ENCODE peak calls at places on chromosomes 4 and X, in five cellular contexts. L is GM12864, U is nephron progenitor cell, V is left ventricle myocardium inferior, D is AG09319. O is an unnamed sample.
A peak's percentile ranks its signal among the peaks of the same experiment; 100 is the strongest.

GRCh38 chr4:108512615-108513505 is 107.5 kb upstream of the RPL34 start:
- DNase-seq in L (no peak), U (peak; percentile 62), V (peak; percentile 14), D (peak; percentile 16), O (no peak)

GRCh38 chrX:150889131-150889530 is 9.3 kb downstream of the CD99L2 start:
- DNase-seq in L (no peak), U (no peak), V (no peak), D (no peak), O (no peak)

GRCh38 chr4:3706111-3706511 is 60.1 kb upstream of the ADRA2C start:
- DNase-seq in L (no peak), U (peak; percentile 1), V (peak; percentile 4), D (no peak), O (no peak)

GRCh38 chr4:14254252-14254651 is 626.7 kb upstream of the BOD1L1 start:
- DNase-seq in L (no peak), U (peak; percentile 34), V (peak; percentile 19), D (no peak), O (peak; percentile 4)

GRCh38 chr4:83074086-83074704 is 39.2 kb downstream of the COPS4 start:
- DNase-seq in L (peak; percentile 94), U (peak; percentile 30), V (no peak), D (peak; percentile 73), O (peak; percentile 37)

GRCh38 chrX:43333543-43333942 is 322.6 kb upstream of the MAOA start:
- DNase-seq in L (no peak), U (no peak), V (no peak), D (no peak), O (no peak)

GRCh38 chr4:110510955-110511544 is 35.1 kb downstream of the ENPEP start:
- DNase-seq in L (peak; percentile 37), U (peak; percentile 10), V (no peak), D (no peak), O (peak; percentile 26)

GRCh38 chr4:818106-818921 is 7.6 kb downstream of the CPLX1 start:
- DNase-seq in L (no peak), U (no peak), V (no peak), D (no peak), O (no peak)

GRCh38 chrX:14697453-14697852 is 168.1 kb downstream of the GLRA2 start:
- DNase-seq in L (no peak), U (peak; percentile 39), V (no peak), D (no peak), O (no peak)

GRCh38 chr4:184100297-184100885 is 117.3 kb downstream of the ENPP6 start:
- DNase-seq in L (no peak), U (peak; percentile 77), V (peak; percentile 72), D (no peak), O (no peak)

GRCh38 chr4:116881077-116881476 is 204.3 kb downstream of the TRAM1L1 start:
- DNase-seq in L (no peak), U (no peak), V (no peak), D (no peak), O (no peak)

GRCh38 chr4:46274717-46275116 is 115.2 kb downstream of the GABRA2 start:
- DNase-seq in L (no peak), U (no peak), V (no peak), D (no peak), O (no peak)

GRCh38 chr4:153465583-153465921 is 608 bp upstream of the TMEM131L start:
- DNase-seq in L (no peak), U (peak; percentile 45), V (peak; percentile 51), D (no peak), O (no peak)

GRCh38 chr4:169665039-169665732 is 44.8 kb downstream of the CLCN3 start:
- DNase-seq in L (no peak), U (no peak), V (no peak), D (no peak), O (no peak)

GRCh38 chr4:150960818-150961217 is 54.3 kb downstream of the LRBA start:
- DNase-seq in L (no peak), U (no peak), V (no peak), D (no peak), O (peak; percentile 21)

GRCh38 chrX:35150052-35150451 is 207.5 kb downstream of the FAM47B start:
- DNase-seq in L (no peak), U (no peak), V (no peak), D (no peak), O (no peak)

GRCh38 chr4:152508818-152509217 is 27.1 kb downstream of the FBXW7 start:
- DNase-seq in L (no peak), U (no peak), V (no peak), D (no peak), O (no peak)

GRCh38 chrX:103681443-103681842 is 5.1 kb downstream of the MORF4L2 start:
- DNase-seq in L (no peak), U (no peak), V (no peak), D (no peak), O (no peak)

GRCh38 chr4:173046818-173047217 is 121.8 kb upstream of the GALNT7 start:
- DNase-seq in L (no peak), U (peak; percentile 59), V (no peak), D (no peak), O (no peak)

GRCh38 chrX:17744896-17745523 is 7.7 kb downstream of the SCML1 start:
- DNase-seq in L (no peak), U (no peak), V (no peak), D (no peak), O (no peak)

GRCh38 chr4:48139688-48140087 is 5.6 kb upstream of the TXK start:
- DNase-seq in L (no peak), U (no peak), V (no peak), D (no peak), O (no peak)

GRCh38 chr4:18033111-18034085 is 11.8 kb upstream of the LCORL start:
- DNase-seq in L (no peak), U (no peak), V (no peak), D (no peak), O (no peak)

GRCh38 chrX:47587091-47587891 is 5.1 kb downstream of the TIMP1 start:
- DNase-seq in L (no peak), U (no peak), V (no peak), D (no peak), O (no peak)

GRCh38 chrX:47583240-47583861 is 1.1 kb downstream of the TIMP1 start:
- DNase-seq in L (no peak), U (no peak), V (no peak), D (no peak), O (no peak)

GRCh38 chrX:47584714-47585113 is 2.5 kb downstream of the TIMP1 start:
- DNase-seq in L (no peak), U (no peak), V (no peak), D (no peak), O (no peak)

GRCh38 chrX:47586043-47586787 is 4.0 kb downstream of the TIMP1 start:
- DNase-seq in L (no peak), U (no peak), V (no peak), D (no peak), O (no peak)

DNA sequence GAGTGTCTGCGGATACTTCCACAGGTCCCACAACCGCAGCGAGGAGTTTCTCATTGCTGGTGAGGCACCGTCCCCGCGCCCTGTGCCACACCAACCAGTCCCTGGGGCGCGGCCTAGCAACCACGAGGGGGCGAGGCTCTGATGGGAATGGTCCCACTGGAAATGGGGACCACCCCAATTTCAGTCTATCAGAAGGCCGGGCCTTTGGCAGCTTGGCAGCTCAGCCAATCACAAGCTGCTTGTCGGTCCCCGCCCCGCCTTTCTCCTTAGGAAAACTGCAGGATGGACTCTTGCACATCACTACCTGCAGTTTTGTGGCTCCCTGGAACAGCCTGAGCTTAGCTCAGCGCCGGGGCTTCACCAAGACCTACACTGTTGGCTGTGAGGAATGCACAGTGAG is 3.0 kb downstream of the TIMP1 start:
- DNase-seq in L (no peak), U (no peak), V (no peak), D (no peak), O (no peak)
- TF ChIP-seq CTCF in L (no peak), U (no peak), V (no peak), D (no peak), O (no peak)

GRCh38 chr4:54843946-54844345 is 186.2 kb downstream of the KIT start:
- DNase-seq in L (no peak), U (no peak), V (no peak), D (no peak), O (no peak)

GRCh38 chr4:54843106-54843505 is 185.3 kb downstream of the KIT start:
- DNase-seq in L (no peak), U (no peak), V (no peak), D (no peak), O (no peak)

GRCh38 chr4:54842226-54843055 is 184.7 kb downstream of the KIT start:
- DNase-seq in L (no peak), U (no peak), V (no peak), D (no peak), O (no peak)

GRCh38 chr4:54840430-54840829 is 182.7 kb downstream of the KIT start:
- DNase-seq in L (no peak), U (no peak), V (no peak), D (no peak), O (no peak)

GRCh38 chr4:54840992-54841768 is 183.4 kb downstream of the KIT start:
- DNase-seq in L (no peak), U (no peak), V (no peak), D (no peak), O (no peak)
- TF ChIP-seq CTCF in L (no peak), U (no peak), V (peak; percentile 61), D (peak; percentile 21), O (peak; percentile 21)

GRCh38 chr4:89482926-89483595 is 175.5 kb upstream of the GPRIN3 start:
- DNase-seq in L (no peak), U (no peak), V (no peak), D (no peak), O (no peak)

GRCh38 chr4:89486673-89487072 is 179.1 kb upstream of the GPRIN3 start:
- DNase-seq in L (no peak), U (no peak), V (no peak), D (no peak), O (no peak)

GRCh38 chr4:89482248-89482647 is 174.6 kb upstream of the GPRIN3 start:
- DNase-seq in L (no peak), U (no peak), V (no peak), D (no peak), O (no peak)

GRCh38 chr4:89489338-89489771 is 181.8 kb upstream of the GPRIN3 start:
- DNase-seq in L (no peak), U (no peak), V (peak; percentile 15), D (no peak), O (no peak)

DNA sequence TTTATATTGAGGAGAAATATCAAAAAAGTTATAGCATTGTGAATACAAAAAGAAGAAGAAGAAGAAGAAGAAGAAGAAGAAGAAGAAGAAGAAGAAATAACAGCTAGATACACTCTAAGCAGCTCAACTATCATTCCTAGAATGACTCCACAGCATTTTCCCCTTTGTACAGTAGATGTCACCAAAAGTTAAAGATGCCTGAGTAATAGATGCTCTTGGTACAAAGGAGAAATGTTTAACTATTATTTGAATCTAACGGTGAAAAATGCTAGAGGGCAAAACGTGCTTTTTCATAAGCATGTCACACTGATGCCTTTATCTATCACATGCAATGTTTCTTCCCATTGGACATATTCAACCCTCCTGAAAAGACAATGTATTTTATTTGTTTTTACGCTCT is 178.4 kb upstream of the GPRIN3 start:
- DNase-seq in L (no peak), U (no peak), V (no peak), D (no peak), O (no peak)
- TF ChIP-seq CTCF in L (peak; percentile 21), U (no peak), V (peak; percentile 22), D (peak; percentile 78), O (no peak)

DNA sequence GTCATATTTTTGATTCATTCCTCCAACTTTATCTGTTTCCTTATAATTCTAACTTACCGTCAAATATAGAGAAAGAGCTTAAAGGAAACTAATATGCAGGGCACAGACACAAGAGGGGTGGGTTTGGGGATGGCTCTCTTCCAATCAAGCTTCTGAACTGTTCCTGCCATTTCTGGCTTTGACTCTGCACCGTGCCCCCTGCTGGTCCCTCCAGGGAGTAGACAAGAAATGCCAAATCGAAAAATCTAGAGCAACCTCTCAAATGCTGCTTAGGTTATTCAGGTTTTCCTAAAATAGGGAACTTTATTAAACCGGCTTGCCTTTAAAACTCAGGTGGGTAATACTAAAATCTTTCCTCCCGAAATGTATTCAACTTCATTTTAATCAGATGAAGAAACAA is 39.8 kb upstream of the VCX3A start:
- DNase-seq in L (no peak), U (peak; percentile 26), V (no peak), D (no peak), O (no peak)
- TF ChIP-seq CTCF in L (no peak), U (peak; percentile 49), V (no peak), D (no peak), O (peak; percentile 45)

O was measured in GM06990.